ENCODE peak calls at places on chromosomes 6 and 20, in eight cellular contexts. Y is NCI-H748 treated with DMSO at 0.1 percent for 48 hours, A is T-helper 1 cell, O is Peyer's patch, K is HS-5, P is mucosa of gallbladder, Q is amniotic stem cell, M is ACHN. D is an unnamed sample.

GRCh38 chr6:156061958-156062661 is 606.5 kb upstream of the NOX3 start:
- DNase-seq in A (no peak), P (peak; percentile 40), Y (no peak), K (no peak), O (no peak), Q (no peak), M (no peak), D (no peak)

GRCh38 chr6:127022297-127022696 is 96.2 kb upstream of the RSPO3 start:
- DNase-seq in P (no peak), K (no peak), Q (no peak), O (no peak), Y (peak; percentile 30), M (no peak), A (no peak), D (no peak)

GRCh38 chr6:128271527-128271926 is 248.9 kb downstream of the PTPRK start:
- DNase-seq in A (no peak), O (no peak), M (no peak), Q (no peak), Y (no peak), P (no peak), K (no peak), D (no peak)

GRCh38 chr20:45934046-45934586 is 367 bp upstream of the PCIF1 start:
- DNase-seq in Y (no peak), K (no peak), P (no peak), Q (no peak), O (peak; percentile 62), A (peak; percentile 29), M (peak; percentile 27), D (no peak)

GRCh38 chr6:150813319-150813992 is 52.0 kb upstream of the MTHFD1L start:
- DNase-seq in O (no peak), M (no peak), P (no peak), A (no peak), K (no peak), Y (no peak), Q (no peak), D (peak; percentile 35)

GRCh38 chr20:45821942-45822341 is 5.2 kb downstream of the TNNC2 start:
- DNase-seq in P (no peak), Q (no peak), Y (no peak), O (no peak), M (no peak), K (no peak), A (no peak), D (no peak)

GRCh38 chr6:56851541-56852248 is 103.2 kb upstream of the BEND6 start:
- DNase-seq in M (peak; percentile 84), Y (peak; percentile 43), P (peak; percentile 72), Q (peak; percentile 85), A (no peak), O (no peak), K (peak; percentile 82), D (no peak)

GRCh38 chr6:152099816-152100618 is 292.5 kb downstream of the ESR1 start:
- DNase-seq in A (no peak), O (no peak), M (no peak), P (no peak), Q (no peak), K (peak; percentile 67), Y (no peak), D (no peak)

GRCh38 chr20:43187476-43188233 is 2.1 kb downstream of the PTPRT start:
- DNase-seq in A (no peak), Y (peak; percentile 87), K (peak; percentile 2), Q (peak; percentile 15), O (peak; percentile 31), P (peak; percentile 84), M (peak; percentile 58), D (peak; percentile 7)

GRCh38 chr20:12762725-12763124 is 246.0 kb upstream of the SPTLC3 start:
- DNase-seq in K (no peak), O (no peak), Y (peak; percentile 33), A (no peak), P (no peak), Q (no peak), M (no peak), D (no peak)

GRCh38 chr6:149079911-149080501 is 237.5 kb upstream of the TAB2 start:
- DNase-seq in P (peak; percentile 50), M (no peak), Y (no peak), A (no peak), Q (no peak), O (no peak), K (no peak), D (no peak)

GRCh38 chr6:18148304-18149025 is 6.4 kb downstream of the TPMT start:
- DNase-seq in M (peak; percentile 56), Q (no peak), Y (no peak), P (no peak), O (no peak), K (peak; percentile 72), A (no peak), D (no peak)

GRCh38 chr6:143747347-143747842 is 69.6 kb downstream of the PHACTR2 start:
- DNase-seq in Y (no peak), Q (no peak), A (no peak), M (no peak), O (no peak), K (no peak), P (peak; percentile 43), D (no peak)

GRCh38 chr6:168277274-168277669 is 42.3 kb downstream of the DACT2 start:
- DNase-seq in Y (no peak), Q (no peak), A (no peak), O (no peak), M (no peak), P (no peak), K (no peak), D (no peak)

GRCh38 chr6:37017606-37018005 is 12.2 kb downstream of the FGD2 start:
- DNase-seq in K (no peak), Q (no peak), O (no peak), P (no peak), A (no peak), M (no peak), Y (no peak), D (no peak)

D was measured in activated T-helper 9 cell treated with anti-CD3 and anti-CD28 coated beads, Interleukin-2, amount 50 U/mL, for 16 hours.